ENCODE peak calls at places on chromosomes 3 and 15, in six cellular contexts. One of them, this sample, is unnamed.

GRCh38 chr3:184234224-184234623 is 4.8 kb downstream of the VWA5B2 start:
- DNase-seq in pancreas: peak; percentile 82
- DNase-seq in activated CD4-positive, alpha-beta memory T cell treated with anti-CD3 and anti-CD28 coated beads for 36 hours: no peak
- DNase-seq in AML-193: peak; percentile 66
- DNase-seq in hypothalamus: no peak
- DNase-seq in T47D: peak; percentile 96
- DNase-seq in this sample: peak; percentile 35

GRCh38 chr3:122091602-122092006 is 36.4 kb downstream of the CD86 start:
- DNase-seq in pancreas: no peak
- DNase-seq in activated CD4-positive, alpha-beta memory T cell treated with anti-CD3 and anti-CD28 coated beads for 36 hours: peak; percentile 35
- DNase-seq in AML-193: no peak
- DNase-seq in hypothalamus: no peak
- DNase-seq in T47D: no peak
- DNase-seq in this sample: peak; percentile 33

GRCh38 chr15:63364293-63365003 is 17.2 kb downstream of the CA12 start:
- DNase-seq in pancreas: no peak
- DNase-seq in activated CD4-positive, alpha-beta memory T cell treated with anti-CD3 and anti-CD28 coated beads for 36 hours: no peak
- DNase-seq in AML-193: no peak
- DNase-seq in hypothalamus: no peak
- DNase-seq in T47D: no peak
- DNase-seq in this sample: no peak

GRCh38 chr3:141412936-141413354 is 44.6 kb downstream of the ZBTB38 start:
- DNase-seq in pancreas: peak; percentile 94
- DNase-seq in activated CD4-positive, alpha-beta memory T cell treated with anti-CD3 and anti-CD28 coated beads for 36 hours: no peak
- DNase-seq in AML-193: no peak
- DNase-seq in hypothalamus: peak; percentile 46
- DNase-seq in T47D: no peak
- DNase-seq in this sample: no peak

GRCh38 chr3:11642455-11643162 is 1.1 kb downstream of the VGLL4 start:
- DNase-seq in pancreas: peak; percentile 68
- DNase-seq in activated CD4-positive, alpha-beta memory T cell treated with anti-CD3 and anti-CD28 coated beads for 36 hours: peak; percentile 73
- DNase-seq in AML-193: peak; percentile 94
- DNase-seq in hypothalamus: peak; percentile 57
- DNase-seq in T47D: peak; percentile 49
- DNase-seq in this sample: peak; percentile 92

GRCh38 chr3:181896605-181897004 is 184.9 kb downstream of the SOX2 start:
- DNase-seq in pancreas: no peak
- DNase-seq in activated CD4-positive, alpha-beta memory T cell treated with anti-CD3 and anti-CD28 coated beads for 36 hours: no peak
- DNase-seq in AML-193: no peak
- DNase-seq in hypothalamus: no peak
- DNase-seq in T47D: no peak
- DNase-seq in this sample: no peak

GRCh38 chr3:45137656-45138181 is 8.5 kb downstream of the CDCP1 start:
- DNase-seq in pancreas: no peak
- DNase-seq in activated CD4-positive, alpha-beta memory T cell treated with anti-CD3 and anti-CD28 coated beads for 36 hours: no peak
- DNase-seq in AML-193: no peak
- DNase-seq in hypothalamus: no peak
- DNase-seq in T47D: peak; percentile 45
- DNase-seq in this sample: peak; percentile 73

GRCh38 chr3:126135398-126136076 is 44.8 kb downstream of the ALDH1L1 start:
- DNase-seq in pancreas: no peak
- DNase-seq in activated CD4-positive, alpha-beta memory T cell treated with anti-CD3 and anti-CD28 coated beads for 36 hours: peak; percentile 3
- DNase-seq in AML-193: no peak
- DNase-seq in hypothalamus: no peak
- DNase-seq in T47D: no peak
- DNase-seq in this sample: no peak

GRCh38 chr3:105401691-105402149 is 35.0 kb downstream of the ALCAM start:
- DNase-seq in pancreas: no peak
- DNase-seq in activated CD4-positive, alpha-beta memory T cell treated with anti-CD3 and anti-CD28 coated beads for 36 hours: no peak
- DNase-seq in AML-193: no peak
- DNase-seq in hypothalamus: no peak
- DNase-seq in T47D: no peak
- DNase-seq in this sample: no peak

GRCh38 chr3:145798691-145799550 is 362.1 kb downstream of the PLOD2 start:
- DNase-seq in pancreas: no peak
- DNase-seq in activated CD4-positive, alpha-beta memory T cell treated with anti-CD3 and anti-CD28 coated beads for 36 hours: no peak
- DNase-seq in AML-193: no peak
- DNase-seq in hypothalamus: peak; percentile 3
- DNase-seq in T47D: no peak
- DNase-seq in this sample: no peak

GRCh38 chr3:170301404-170301803 is 56.1 kb upstream of the SKIL start:
- DNase-seq in pancreas: no peak
- DNase-seq in activated CD4-positive, alpha-beta memory T cell treated with anti-CD3 and anti-CD28 coated beads for 36 hours: no peak
- DNase-seq in AML-193: peak; percentile 80
- DNase-seq in hypothalamus: no peak
- DNase-seq in T47D: no peak
- DNase-seq in this sample: peak; percentile 62